ENCODE peak calls at places on chromosomes 1 and 21, in nine cellular contexts. Y is activated CD4-positive, alpha-beta T cell treated with anti-CD3 and anti-CD28 coated beads, Interleukin-2, amount 50 U/mL, for 48 hours; V is cardiac septum; X is HFFc6; Q is CD8-positive, alpha-beta memory T cell; H is stimulated activated CD4-positive, alpha-beta T cell treated with anti-CD3 and anti-CD28 coated beads, Interleukin-4, amount 100 ng/mL, for 48 hours; N is AG09309; J is fibroblast of the aortic adventitia; A is activated T-cell treated with anti-CD3 and anti-CD28 coated beads for 1 hour. C is an unnamed sample.

GRCh38 chr1:238177960-238178359 is 287.2 kb upstream of the ZP4 start:
- DNase-seq in J (no peak), Y (no peak), N (no peak), H (no peak), V (no peak), Q (no peak), X (peak), A (no peak), C (no peak)

GRCh38 chr1:77866296-77866695 is 22.1 kb upstream of the NEXN start:
- DNase-seq in A (no peak), X (no peak), N (no peak), J (no peak), V (no peak), H (no peak), Q (no peak), Y (no peak), C (no peak)

GRCh38 chr1:12600880-12601633 is 17.0 kb downstream of the DHRS3 start:
- DNase-seq in V (no peak), H (no peak), Y (peak), X (no peak), N (no peak), Q (peak), J (peak), A (peak), C (no peak)

GRCh38 chr1:84995484-84996334 is 1.2 kb downstream of the MCOLN2 start:
- DNase-seq in J (no peak), X (no peak), Q (no peak), V (no peak), A (no peak), Y (peak), H (no peak), N (no peak), C (no peak)

GRCh38 chr1:30852026-30852425 is 56.5 kb downstream of the SDC3 start:
- DNase-seq in H (no peak), X (no peak), N (no peak), V (peak), J (peak), Y (no peak), Q (no peak), A (no peak), C (no peak)

GRCh38 chr21:34844033-34844923 is 175.5 kb downstream of the CLIC6 start:
- DNase-seq in A (no peak), Y (no peak), J (peak), N (no peak), X (no peak), H (no peak), V (no peak), Q (no peak), C (no peak)

GRCh38 chr1:46246548-46247432 is 773 bp upstream of the RAD54L start:
- DNase-seq in X (peak), Q (peak), N (no peak), Y (peak), J (peak), V (peak), H (peak), A (peak), C (no peak)

GRCh38 chr1:33255347-33256311 is 663 bp upstream of the ZNF362 start:
- DNase-seq in H (peak), X (peak), Y (peak), N (no peak), J (peak), A (peak), Q (no peak), V (peak), C (peak)

GRCh38 chr1:24783713-24784112 is 38.5 kb downstream of the CLIC4 start:
- DNase-seq in J (no peak), V (no peak), H (no peak), X (no peak), A (no peak), Q (no peak), N (no peak), Y (no peak), C (no peak)

GRCh38 chr1:49185455-49185980 is 408.8 kb upstream of the BEND5 start:
- DNase-seq in H (no peak), N (no peak), Q (no peak), A (no peak), J (no peak), Y (no peak), X (no peak), V (no peak), C (no peak)

GRCh38 chr1:150288822-150289221 is 4.8 kb upstream of the MRPS21 start:
- DNase-seq in J (no peak), X (no peak), N (no peak), A (no peak), Y (no peak), Q (no peak), V (no peak), H (no peak), C (no peak)

GRCh38 chr1:41417335-41417682 is 56.1 kb downstream of the FOXO6 start:
- DNase-seq in J (no peak), Q (no peak), V (no peak), X (no peak), N (no peak), Y (no peak), A (no peak), H (no peak), C (no peak)

GRCh38 chr1:221548942-221549341 is 192.9 kb downstream of the DUSP10 start:
- DNase-seq in Q (no peak), H (no peak), V (no peak), X (no peak), A (no peak), Y (no peak), N (no peak), J (no peak), C (no peak)

GRCh38 chr1:21645550-21645949 is 23.6 kb downstream of the RAP1GAP start:
- DNase-seq in N (no peak), Q (no peak), J (no peak), A (no peak), Y (no peak), V (no peak), X (no peak), H (no peak), C (no peak)

GRCh38 chr1:165697881-165698842 is at the start of gene ALDH9A1:
- DNase-seq in A (peak), Y (peak), Q (peak), N (no peak), H (peak), J (peak), V (peak), X (peak), C (peak)

GRCh38 chr1:76291737-76292136 is 217.2 kb downstream of the ST6GALNAC3 start:
- DNase-seq in Y (no peak), A (no peak), J (no peak), Q (no peak), H (no peak), V (no peak), X (no peak), N (no peak), C (no peak)

GRCh38 chr1:203437696-203438315 is 37.8 kb upstream of the PRELP start:
- DNase-seq in Q (no peak), J (no peak), Y (no peak), V (no peak), H (no peak), X (no peak), N (no peak), A (no peak), C (no peak)

GRCh38 chr1:207862241-207862787 is 48.6 kb downstream of the CD34 start:
- DNase-seq in A (no peak), X (peak), V (no peak), Q (no peak), Y (no peak), N (peak), H (no peak), J (peak), C (no peak)

GRCh38 chr1:60280256-60280655 is 206.7 kb upstream of the C1orf87 start:
- DNase-seq in N (no peak), H (no peak), A (no peak), X (peak), Y (no peak), V (no peak), J (peak), Q (no peak), C (no peak)

GRCh38 chr1:162470216-162470615 is 27.4 kb upstream of the UHMK1 start:
- DNase-seq in A (no peak), N (no peak), Q (no peak), Y (no peak), J (peak), X (no peak), H (no peak), V (no peak), C (no peak)

GRCh38 chr1:21607549-21608529 is 61.3 kb downstream of the RAP1GAP start:
- DNase-seq in Q (no peak), A (peak), X (peak), V (peak), Y (peak), J (peak), N (no peak), H (peak), C (peak)

GRCh38 chr1:199272690-199273089 is 633.9 kb downstream of the PTPRC start:
- DNase-seq in A (no peak), Y (no peak), H (no peak), X (peak), N (peak), V (no peak), J (peak), Q (no peak), C (no peak)

GRCh38 chr1:105138445-105138821 is 1388.7 kb downstream of the AMY1C start:
- DNase-seq in H (no peak), J (no peak), A (no peak), X (no peak), V (no peak), Q (no peak), N (no peak), Y (no peak), C (no peak)

GRCh38 chr1:43205671-43206070 is 33.5 kb downstream of the CFAP57 start:
- DNase-seq in Q (no peak), J (peak), A (no peak), N (no peak), X (peak), V (no peak), Y (no peak), H (no peak), C (no peak)

GRCh38 chr21:31915566-31915965 is 42.7 kb downstream of the HUNK start:
- DNase-seq in Y (no peak), Q (no peak), H (no peak), A (no peak), X (no peak), V (no peak), N (no peak), J (no peak), C (no peak)

GRCh38 chr1:232421143-232421796 is 208.7 kb downstream of the SIPA1L2 start:
- DNase-seq in Q (no peak), Y (no peak), H (no peak), V (no peak), N (no peak), X (no peak), J (no peak), A (no peak), C (no peak)

C was measured in stimulated activated effector memory CD8-positive, alpha-beta T cell treated with anti-CD3 and anti-CD28 coated beads, Interleukin-12 subunit alpha, Interleukin-12 subunit beta, amount 100 ng/mL, for 72 hours.